ENCODE peak calls at places on chromosome 22, in four cellular contexts. One of them, this sample, is unnamed.

GRCh38 chr22:46792061-46792796 is 29.8 kb downstream of the TBC1D22A start:
- DNase-seq in heart right ventricle: no peak
- DNase-seq in prostate gland: no peak
- DNase-seq in heart left ventricle: no peak
- DNase-seq in this sample: peak; percentile 57

GRCh38 chr22:38951734-38952133 is 5.7 kb upstream of the APOBEC3A start:
- DNase-seq in heart right ventricle: no peak
- DNase-seq in prostate gland: no peak
- DNase-seq in heart left ventricle: no peak
- DNase-seq in this sample: no peak

GRCh38 chr22:50326959-50327710 is at the start of gene DENND6B:
- DNase-seq in heart right ventricle: peak; percentile 73
- DNase-seq in prostate gland: peak; percentile 76
- DNase-seq in heart left ventricle: peak; percentile 92
- DNase-seq in this sample: peak; percentile 89

GRCh38 chr22:45830531-45831245 is 146.3 kb downstream of the WNT7B start:
- DNase-seq in heart right ventricle: no peak
- DNase-seq in prostate gland: no peak
- DNase-seq in heart left ventricle: no peak
- DNase-seq in this sample: no peak

GRCh38 chr22:35403356-35403755 is 3.4 kb downstream of the MCM5 start:
- DNase-seq in heart right ventricle: no peak
- DNase-seq in prostate gland: no peak
- DNase-seq in heart left ventricle: no peak
- DNase-seq in this sample: no peak

GRCh38 chr22:45218974-45219373 is 21.7 kb downstream of the KIAA0930 start:
- DNase-seq in heart right ventricle: no peak
- DNase-seq in prostate gland: no peak
- DNase-seq in heart left ventricle: no peak
- DNase-seq in this sample: no peak

GRCh38 chr22:42927966-42928365 is 70.9 kb upstream of the ARFGAP3 start:
- DNase-seq in heart right ventricle: no peak
- DNase-seq in prostate gland: no peak
- DNase-seq in heart left ventricle: no peak
- DNase-seq in this sample: no peak

GRCh38 chr22:35103756-35104155 is 37.8 kb downstream of the ISX start:
- DNase-seq in heart right ventricle: no peak
- DNase-seq in prostate gland: no peak
- DNase-seq in heart left ventricle: no peak
- DNase-seq in this sample: no peak

GRCh38 chr22:39024923-39025322 is 4.0 kb downstream of the APOBEC3D start:
- DNase-seq in heart right ventricle: no peak
- DNase-seq in prostate gland: no peak
- DNase-seq in heart left ventricle: no peak
- DNase-seq in this sample: no peak

GRCh38 chr22:26656896-26657851 is at the start of gene MIAT:
- DNase-seq in heart right ventricle: no peak
- DNase-seq in prostate gland: no peak
- DNase-seq in heart left ventricle: no peak
- DNase-seq in this sample: no peak

GRCh38 chr22:29310863-29311339 is 4.5 kb downstream of the GAS2L1 start:
- DNase-seq in heart right ventricle: peak; percentile 98
- DNase-seq in prostate gland: peak; percentile 93
- DNase-seq in heart left ventricle: peak; percentile 97
- DNase-seq in this sample: peak; percentile 99

GRCh38 chr22:39311592-39312400 is 7.6 kb downstream of the RPL3 start:
- DNase-seq in heart right ventricle: no peak
- DNase-seq in prostate gland: no peak
- DNase-seq in heart left ventricle: no peak
- DNase-seq in this sample: no peak

GRCh38 chr22:35446365-35446764 is 46.4 kb downstream of the MCM5 start:
- DNase-seq in heart right ventricle: no peak
- DNase-seq in prostate gland: no peak
- DNase-seq in heart left ventricle: no peak
- DNase-seq in this sample: no peak

GRCh38 chr22:50547231-50547851 is 1.6 kb downstream of the KLHDC7B start:
- DNase-seq in heart right ventricle: no peak
- DNase-seq in prostate gland: no peak
- DNase-seq in heart left ventricle: no peak
- DNase-seq in this sample: no peak

GRCh38 chr22:48605856-48606255 is 1221.8 kb downstream of the BRD1 start:
- DNase-seq in heart right ventricle: no peak
- DNase-seq in prostate gland: no peak
- DNase-seq in heart left ventricle: no peak
- DNase-seq in this sample: no peak

GRCh38 chr22:38710866-38711265 is 5.1 kb downstream of the GTPBP1 start:
- DNase-seq in heart right ventricle: no peak
- DNase-seq in prostate gland: no peak
- DNase-seq in heart left ventricle: no peak
- DNase-seq in this sample: no peak

GRCh38 chr22:27216444-27216843 is 559.1 kb downstream of the MIAT start:
- DNase-seq in heart right ventricle: no peak
- DNase-seq in prostate gland: no peak
- DNase-seq in heart left ventricle: no peak
- DNase-seq in this sample: no peak

GRCh38 chr22:36017661-36018091 is 10.9 kb downstream of the RBFOX2 start:
- DNase-seq in heart right ventricle: no peak
- DNase-seq in prostate gland: no peak
- DNase-seq in heart left ventricle: no peak
- DNase-seq in this sample: no peak

GRCh38 chr22:48581821-48582469 is 1245.7 kb downstream of the BRD1 start:
- DNase-seq in heart right ventricle: no peak
- DNase-seq in prostate gland: no peak
- DNase-seq in heart left ventricle: no peak
- DNase-seq in this sample: no peak

GRCh38 chr22:17922925-17923898 is 101.1 kb downstream of the MICAL3 start:
- DNase-seq in heart right ventricle: no peak
- DNase-seq in prostate gland: no peak
- DNase-seq in heart left ventricle: no peak
- DNase-seq in this sample: no peak

GRCh38 chr22:22752199-22752555 is 107.8 kb downstream of the GGTLC2 start:
- DNase-seq in heart right ventricle: no peak
- DNase-seq in prostate gland: no peak
- DNase-seq in heart left ventricle: no peak
- DNase-seq in this sample: no peak

GRCh38 chr22:22754268-22754657 is 109.8 kb downstream of the GGTLC2 start:
- DNase-seq in heart right ventricle: no peak
- DNase-seq in prostate gland: no peak
- DNase-seq in heart left ventricle: no peak
- DNase-seq in this sample: peak; percentile 35

GRCh38 chr22:22754961-22755777 is 110.8 kb downstream of the GGTLC2 start:
- DNase-seq in heart right ventricle: no peak
- DNase-seq in prostate gland: no peak
- DNase-seq in heart left ventricle: no peak
- DNase-seq in this sample: no peak

GRCh38 chr22:22752556-22753477 is 108.4 kb downstream of the GGTLC2 start:
- DNase-seq in heart right ventricle: no peak
- DNase-seq in prostate gland: no peak
- DNase-seq in heart left ventricle: no peak
- DNase-seq in this sample: peak; percentile 62

GRCh38 chr22:22753526-22754267 is 109.3 kb downstream of the GGTLC2 start:
- DNase-seq in heart right ventricle: no peak
- DNase-seq in prostate gland: peak; percentile 27
- DNase-seq in heart left ventricle: peak; percentile 39
- DNase-seq in this sample: peak; percentile 39
- TF ChIP-seq CTCF in heart right ventricle: peak; percentile 61
- TF ChIP-seq CTCF in prostate gland: peak; percentile 33
- TF ChIP-seq CTCF in heart left ventricle: peak; percentile 60
- TF ChIP-seq CTCF in this sample: peak; percentile 32

GRCh38 chr22:24437091-24437490 is 9.7 kb downstream of the ADORA2A start:
- DNase-seq in heart right ventricle: no peak
- DNase-seq in prostate gland: no peak
- DNase-seq in heart left ventricle: no peak
- DNase-seq in this sample: no peak
- H3K4me3 ChIP-seq in heart right ventricle: no peak overlapping the region
- H3K4me3 ChIP-seq in prostate gland: no peak overlapping the region
- H3K4me3 ChIP-seq in heart left ventricle: no peak overlapping the region
- H3K4me3 ChIP-seq in this sample: no peak overlapping the region

GRCh38 chr22:19329454-19329853 is 37.9 kb upstream of the CLTCL1 start:
- DNase-seq in heart right ventricle: no peak
- DNase-seq in prostate gland: no peak
- DNase-seq in heart left ventricle: no peak
- DNase-seq in this sample: no peak

GRCh38 chr22:19336133-19337075 is 44.9 kb upstream of the CLTCL1 start:
- DNase-seq in heart right ventricle: no peak
- DNase-seq in prostate gland: no peak
- DNase-seq in heart left ventricle: no peak
- DNase-seq in this sample: no peak

GRCh38 chr22:19330865-19331418 is 39.4 kb upstream of the CLTCL1 start:
- DNase-seq in heart right ventricle: no peak
- DNase-seq in prostate gland: no peak
- DNase-seq in heart left ventricle: no peak
- DNase-seq in this sample: no peak

GRCh38 chr22:19331975-19332374 is 40.5 kb upstream of the CLTCL1 start:
- DNase-seq in heart right ventricle: no peak
- DNase-seq in prostate gland: no peak
- DNase-seq in heart left ventricle: no peak
- DNase-seq in this sample: no peak

DNA sequence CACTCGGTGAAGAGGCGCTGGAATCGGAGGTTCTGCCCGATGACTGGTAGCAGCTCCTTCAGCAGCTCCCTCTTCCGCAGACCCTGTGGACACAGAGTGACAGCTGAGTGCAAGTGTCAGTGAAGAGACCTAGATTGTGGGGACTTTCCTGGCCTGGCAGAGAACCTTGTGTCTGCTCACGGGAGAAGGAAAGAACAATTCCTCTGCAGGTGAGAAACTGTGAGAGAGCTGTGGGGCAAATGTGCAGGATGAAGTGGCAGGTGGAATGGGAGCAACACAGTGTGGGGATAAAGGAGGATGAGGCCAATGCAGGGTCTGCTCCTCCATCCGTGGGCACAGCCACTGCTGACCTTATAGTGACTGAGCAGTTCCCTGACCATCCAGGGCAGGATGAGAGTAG is 40.0 kb upstream of the CLTCL1 start:
- DNase-seq in heart right ventricle: no peak
- DNase-seq in prostate gland: no peak
- DNase-seq in heart left ventricle: no peak
- DNase-seq in this sample: no peak
- H3K36me3 ChIP-seq in heart right ventricle: peaks cover 58% of the 10 kb centered on the region
- H3K36me3 ChIP-seq in prostate gland: peaks cover 7% of the 10 kb centered on the region
- H3K36me3 ChIP-seq in heart left ventricle: peaks cover 52% of the 10 kb centered on the region
- H3K36me3 ChIP-seq in this sample: peaks cover 81% of the 10 kb centered on the region

GRCh38 chr22:37627091-37627490 is 12.4 kb upstream of the SH3BP1 start:
- DNase-seq in heart right ventricle: no peak
- DNase-seq in prostate gland: no peak
- DNase-seq in heart left ventricle: no peak
- DNase-seq in this sample: no peak

GRCh38 chr22:37624876-37625275 is 14.6 kb upstream of the SH3BP1 start:
- DNase-seq in heart right ventricle: no peak
- DNase-seq in prostate gland: no peak
- DNase-seq in heart left ventricle: no peak
- DNase-seq in this sample: no peak

GRCh38 chr22:37626556-37627075 is 12.9 kb upstream of the SH3BP1 start:
- DNase-seq in heart right ventricle: no peak
- DNase-seq in prostate gland: no peak
- DNase-seq in heart left ventricle: no peak
- DNase-seq in this sample: no peak

GRCh38 chr22:37625737-37626136 is 13.7 kb upstream of the SH3BP1 start:
- DNase-seq in heart right ventricle: no peak
- DNase-seq in prostate gland: no peak
- DNase-seq in heart left ventricle: no peak
- DNase-seq in this sample: no peak

GRCh38 chr22:37626144-37626543 is 13.3 kb upstream of the SH3BP1 start:
- DNase-seq in heart right ventricle: peak; percentile 62
- DNase-seq in prostate gland: peak; percentile 79
- DNase-seq in heart left ventricle: peak; percentile 88
- DNase-seq in this sample: peak; percentile 79
- TF ChIP-seq CTCF in heart right ventricle: peak; percentile 24
- TF ChIP-seq CTCF in prostate gland: no peak
- TF ChIP-seq CTCF in heart left ventricle: no peak
- TF ChIP-seq CTCF in this sample: no peak

DNA sequence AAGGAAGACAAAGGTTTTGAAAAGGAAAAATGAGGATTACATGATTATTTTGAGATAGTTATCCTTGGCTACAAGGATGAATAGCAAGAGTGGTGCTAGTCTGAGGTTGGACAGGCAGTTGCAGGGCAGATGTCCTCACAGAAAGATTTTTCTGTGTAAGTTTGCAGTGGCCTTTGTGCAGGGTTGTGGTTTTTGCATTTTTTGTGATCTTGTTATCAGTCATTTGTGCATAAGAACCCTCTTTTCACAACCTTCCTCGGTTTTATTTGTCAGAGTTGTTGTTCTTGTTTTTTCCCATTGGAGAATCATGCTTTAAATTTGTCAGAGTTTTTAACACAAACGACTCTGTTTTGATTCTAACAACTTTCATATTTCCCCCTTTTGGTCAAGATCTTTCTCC is 1.4 kb downstream of the CCDC134 start:
- DNase-seq in heart right ventricle: no peak
- DNase-seq in prostate gland: no peak
- DNase-seq in heart left ventricle: no peak
- DNase-seq in this sample: no peak
- H3K4me3 ChIP-seq in heart right ventricle: no peak overlapping the region
- H3K4me3 ChIP-seq in prostate gland: no peak overlapping the region
- H3K4me3 ChIP-seq in heart left ventricle: no peak overlapping the region
- H3K4me3 ChIP-seq in this sample: no peak overlapping the region

This sample was measured in tibial artery.